ENCODE peak calls at places on chromosomes 12 and 14, in six cellular contexts. A is pancreas, E is stomach, O is HCT116, Y is A549, X is Peyer's patch. R is an unnamed sample.

GRCh38 chr14:63295991-63296630 is 22.6 kb downstream of the GPHB5 start:
- DNase-seq in A (no peak), E (no peak), O (no peak), Y (no peak), X (no peak), R (no peak)

GRCh38 chr14:102538598-102539543 is 29.3 kb upstream of the ANKRD9 start:
- DNase-seq in A (no peak), E (no peak), O (no peak), Y (no peak), X (no peak), R (no peak)

GRCh38 chr12:76316468-76316867 is 31.7 kb downstream of the BBS10 start:
- DNase-seq in A (no peak), E (no peak), O (no peak), Y (no peak), X (no peak), R (no peak)

GRCh38 chr12:19273482-19274330 is 144.2 kb downstream of the PLEKHA5 start:
- DNase-seq in A (peak; percentile 58), E (peak; percentile 67), O (peak; percentile 82), Y (peak; percentile 55), X (no peak), R (no peak)

GRCh38 chr14:28763914-28764848 is 2.4 kb upstream of the FOXG1 start:
- DNase-seq in A (no peak), E (no peak), O (no peak), Y (no peak), X (no peak), R (no peak)

GRCh38 chr12:124491310-124491709 is 76.1 kb downstream of the NCOR2 start:
- DNase-seq in A (no peak), E (no peak), O (no peak), Y (no peak), X (no peak), R (no peak)

GRCh38 chr14:79137836-79138235 is 967.7 kb downstream of the NRXN3 start:
- DNase-seq in A (no peak), E (no peak), O (no peak), Y (no peak), X (no peak), R (no peak)

GRCh38 chr12:117439531-117440001 is 78.1 kb upstream of the NOS1 start:
- DNase-seq in A (peak; percentile 70), E (no peak), O (no peak), Y (no peak), X (no peak), R (no peak)

GRCh38 chr14:67883717-67884116 is 64.1 kb downstream of the RAD51B start:
- DNase-seq in A (no peak), E (no peak), O (no peak), Y (peak; percentile 18), X (no peak), R (no peak)

GRCh38 chr14:81625343-81625742 is 91.7 kb upstream of the SEL1L start:
- DNase-seq in A (no peak), E (no peak), O (peak; percentile 15), Y (peak; percentile 8), X (no peak), R (no peak)

GRCh38 chr14:22460461-22461195 is 128.4 kb downstream of the DAD1 start:
- DNase-seq in A (no peak), E (no peak), O (no peak), Y (no peak), X (no peak), R (no peak)

GRCh38 chr14:63737582-63738006 is 9.7 kb upstream of the SGPP1 start:
- DNase-seq in A (no peak), E (no peak), O (no peak), Y (no peak), X (no peak), R (no peak)

GRCh38 chr12:92640686-92641085 is 62.1 kb upstream of the PLEKHG7 start:
- DNase-seq in A (no peak), E (no peak), O (no peak), Y (no peak), X (no peak), R (no peak)

GRCh38 chr14:59630281-59630963 is 53.8 kb upstream of the CCDC175 start:
- DNase-seq in A (peak; percentile 52), E (no peak), O (no peak), Y (no peak), X (peak; percentile 47), R (no peak)

GRCh38 chr14:91506226-91506625 is 3.9 kb downstream of the PPP4R3A start:
- DNase-seq in A (no peak), E (no peak), O (no peak), Y (no peak), X (no peak), R (no peak)

DNA sequence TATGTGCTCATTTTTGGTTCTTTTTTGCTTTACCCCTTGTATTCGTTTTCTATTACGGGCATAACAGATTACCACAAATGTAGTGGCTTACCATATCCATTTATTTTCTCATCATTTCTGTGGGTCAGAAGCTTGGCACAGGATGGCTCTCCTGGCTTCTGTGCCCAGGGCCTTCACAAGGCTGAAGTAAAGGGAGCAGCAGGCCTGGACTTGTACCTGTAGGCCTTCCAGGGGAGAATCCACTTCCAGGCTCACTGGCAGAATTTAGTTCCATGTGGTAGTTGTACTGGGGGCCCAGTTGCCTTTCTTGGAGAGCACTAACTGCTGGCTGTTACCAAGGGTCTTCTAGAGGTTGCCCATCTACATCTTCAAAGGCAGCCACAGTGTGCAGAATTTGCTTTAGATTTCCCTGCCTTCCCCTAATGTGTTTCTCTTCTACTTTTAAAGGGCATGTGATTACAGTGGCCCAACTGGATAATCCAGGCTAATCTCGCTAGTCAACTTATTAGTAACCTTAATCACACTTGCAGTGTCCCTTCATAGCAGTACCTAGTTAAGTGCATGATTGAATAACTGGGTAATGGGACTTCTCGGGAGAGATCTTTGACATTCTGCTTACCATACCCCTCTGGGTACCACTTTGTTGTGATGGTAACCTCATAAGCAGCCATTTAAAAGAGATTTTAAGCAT is 67.0 kb downstream of the CRADD start:
- DNase-seq in A (no peak), E (no peak), O (no peak), Y (no peak), X (no peak), R (no peak)
- TF ChIP-seq CTCF in A (no peak), E (no peak), O (no peak), Y (no peak), X (no peak), R (no peak)

DNA sequence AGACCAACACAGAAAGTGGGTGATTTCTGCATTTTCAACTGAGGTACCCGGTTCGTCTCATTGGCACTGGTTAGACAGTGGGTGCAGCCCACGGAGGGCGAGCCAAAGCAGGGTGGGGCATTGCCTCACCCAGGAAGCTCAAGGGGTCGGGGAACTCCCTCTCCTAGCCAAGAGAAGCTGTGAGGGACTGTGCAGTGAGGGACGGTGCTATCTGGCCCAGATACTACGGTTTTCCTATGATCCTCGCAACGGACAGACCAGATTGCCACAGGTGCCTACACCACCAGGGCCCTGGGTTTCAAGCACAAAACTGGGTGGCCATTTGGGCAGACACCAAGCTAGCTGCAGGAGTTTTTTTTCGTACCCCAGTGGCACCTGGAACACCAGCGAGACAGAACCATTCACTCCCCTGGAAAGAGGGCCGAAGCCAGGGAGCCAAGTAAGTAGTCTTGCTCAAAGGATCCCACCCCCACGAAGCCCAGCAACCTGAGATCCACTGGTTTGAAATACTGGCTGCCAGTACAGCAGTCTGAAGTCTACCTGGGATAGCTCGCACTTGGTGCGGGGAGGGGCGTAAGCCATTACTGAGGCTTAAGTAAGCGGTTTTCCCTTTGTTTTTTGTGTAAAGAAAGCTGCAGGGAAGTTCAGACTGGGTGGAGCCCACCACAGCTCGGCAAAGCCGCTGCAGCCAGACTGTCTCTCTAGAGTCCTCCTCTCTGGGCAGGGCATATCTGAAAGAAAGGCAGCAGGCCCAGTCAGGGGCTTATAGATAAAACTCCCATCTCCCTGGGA is 25.5 kb upstream of the NAA30 start:
- DNase-seq in A (no peak), E (no peak), O (no peak), Y (no peak), X (no peak), R (no peak)
- H3K4me1 ChIP-seq in A (no peaks in the 10 kb centered on the region), E (no peaks in the 10 kb centered on the region), O (no peaks in the 10 kb centered on the region), Y (no peaks in the 10 kb centered on the region), X (no peaks in the 10 kb centered on the region), R (no peaks in the 10 kb centered on the region)

GRCh38 chr14:98949506-98950135 is 322.4 kb downstream of the BCL11B start:
- DNase-seq in A (no peak), E (no peak), O (no peak), Y (no peak), X (no peak), R (no peak)
- TF ChIP-seq CTCF in A (no peak), E (no peak), O (no peak), Y (no peak), X (no peak), R (no peak)

GRCh38 chr12:108731105-108731865 is at the start of gene CORO1C:
- DNase-seq in A (peak; percentile 98), E (peak; percentile 97), O (peak; percentile 92), Y (peak; percentile 89), X (peak; percentile 99), R (peak; percentile 99)

GRCh38 chr12:108730337-108731104 is 797 bp downstream of the CORO1C start:
- DNase-seq in A (peak; percentile 83), E (peak; percentile 52), O (peak; percentile 12), Y (peak; percentile 61), X (peak; percentile 76), R (peak; percentile 91)

GRCh38 chr12:108728820-108729611 is 2.3 kb downstream of the CORO1C start:
- DNase-seq in A (no peak), E (no peak), O (no peak), Y (no peak), X (no peak), R (no peak)

GRCh38 chr12:108729612-108730336 is 1.5 kb downstream of the CORO1C start:
- DNase-seq in A (no peak), E (no peak), O (no peak), Y (no peak), X (no peak), R (no peak)

GRCh38 chr12:108727868-108728735 is 3.2 kb downstream of the CORO1C start:
- DNase-seq in A (no peak), E (no peak), O (no peak), Y (no peak), X (no peak), R (no peak)
- H3K4me1 ChIP-seq in A (peaks cover 30% of the 10 kb centered on the region), E (peaks cover 14% of the 10 kb centered on the region), O (peaks cover 53% of the 10 kb centered on the region), Y (peaks cover 70% of the 10 kb centered on the region), X (peaks cover 4% of the 10 kb centered on the region), R (peaks cover 55% of the 10 kb centered on the region)

GRCh38 chr12:62435337-62436163 is 31.1 kb upstream of the MON2 start:
- DNase-seq in A (peak; percentile 77), E (peak; percentile 49), O (no peak), Y (peak; percentile 77), X (peak; percentile 54), R (peak; percentile 81)
- TF ChIP-seq CTCF in A (peak; percentile 22), E (peak; percentile 2), O (no peak), Y (peak; percentile 61), X (peak; percentile 31), R (peak; percentile 38)

GRCh38 chr14:74593241-74593985 is 18.6 kb downstream of the LTBP2 start:
- DNase-seq in A (no peak), E (no peak), O (no peak), Y (no peak), X (no peak), R (peak; percentile 54)
- H3K4me1 ChIP-seq in A (peaks cover 5% of the 10 kb centered on the region), E (peaks cover 28% of the 10 kb centered on the region), O (no peaks in the 10 kb centered on the region), Y (no peaks in the 10 kb centered on the region), X (peaks cover 12% of the 10 kb centered on the region), R (peaks cover 23% of the 10 kb centered on the region)

R was measured in spleen.